ENCODE peak calls at places on chromosomes 2 and 18, in six cellular contexts. V, L, S, K, T and B are unnamed samples.

GRCh38 chr2:28404086-28404485 is 11.4 kb downstream of the FOSL2 start:
- DNase-seq in V (no peak), L (no peak), S (no peak), K (no peak), T (no peak), B (no peak)

GRCh38 chr2:28590496-28591301 is 94.8 kb downstream of the PLB1 start:
- DNase-seq in V (peak; percentile 74), L (no peak), S (no peak), K (no peak), T (no peak), B (no peak)

GRCh38 chr18:55111271-55111670 is 152.0 kb upstream of the CCDC68 start:
- DNase-seq in V (no peak), L (no peak), S (no peak), K (no peak), T (no peak), B (peak; percentile 55)

GRCh38 chr18:830315-830901 is 18.4 kb upstream of the YES1 start:
- DNase-seq in V (peak; percentile 39), L (peak; percentile 51), S (no peak), K (peak; percentile 83), T (peak; percentile 88), B (peak; percentile 81)

GRCh38 chr2:65076345-65076710 is 20.1 kb downstream of the CEP68 start:
- DNase-seq in V (peak; percentile 63), L (no peak), S (no peak), K (peak; percentile 64), T (peak; percentile 63), B (peak; percentile 77)

GRCh38 chr2:174021056-174021656 is 56.0 kb upstream of the SP3 start:
- DNase-seq in V (no peak), L (no peak), S (no peak), K (no peak), T (no peak), B (no peak)

GRCh38 chr2:71620851-71621251 is 167.5 kb downstream of the DYSF start:
- DNase-seq in V (no peak), L (no peak), S (no peak), K (no peak), T (no peak), B (no peak)

GRCh38 chr2:75466708-75467311 is 93.9 kb downstream of the EVA1A start:
- DNase-seq in V (peak; percentile 46), L (no peak), S (peak; percentile 23), K (peak; percentile 32), T (peak; percentile 29), B (peak; percentile 28)

GRCh38 chr2:180893752-180894151 is 86.7 kb upstream of the UBE2E3 start:
- DNase-seq in V (no peak), L (no peak), S (no peak), K (no peak), T (no peak), B (no peak)

GRCh38 chr2:43051316-43051715 is 175.1 kb downstream of the ZFP36L2 start:
- DNase-seq in V (peak; percentile 95), L (no peak), S (peak; percentile 26), K (peak; percentile 68), T (peak; percentile 73), B (peak; percentile 45)

GRCh38 chr2:3453196-3453845 is 66.0 kb downstream of the ADI1 start:
- DNase-seq in V (no peak), L (peak; percentile 46), S (no peak), K (no peak), T (no peak), B (no peak)

GRCh38 chr2:108920686-108921085 is 68.3 kb downstream of the EDAR start:
- DNase-seq in V (no peak), L (no peak), S (no peak), K (no peak), T (no peak), B (no peak)

GRCh38 chr2:140786585-140786984 is 1344.2 kb downstream of the LRP1B start:
- DNase-seq in V (no peak), L (no peak), S (no peak), K (no peak), T (no peak), B (no peak)

GRCh38 chr2:12452211-12452610 is 264.5 kb upstream of the TRIB2 start:
- DNase-seq in V (no peak), L (no peak), S (no peak), K (peak; percentile 61), T (peak; percentile 61), B (peak; percentile 65)

GRCh38 chr2:36824281-36824680 is 127.8 kb downstream of the VIT start:
- DNase-seq in V (no peak), L (no peak), S (no peak), K (no peak), T (no peak), B (no peak)

GRCh38 chr2:111030271-111030891 is 90.3 kb upstream of the BCL2L11 start:
- DNase-seq in V (no peak), L (no peak), S (no peak), K (no peak), T (no peak), B (peak; percentile 8)

GRCh38 chr2:10119027-10119325 is 3.6 kb upstream of the RRM2 start:
- DNase-seq in V (no peak), L (no peak), S (no peak), K (no peak), T (no peak), B (no peak)

GRCh38 chr2:10120158-10120937 is 2.2 kb upstream of the RRM2 start:
- DNase-seq in V (peak; percentile 88), L (peak; percentile 94), S (peak; percentile 90), K (peak; percentile 94), T (peak; percentile 91), B (peak; percentile 90)

GRCh38 chr2:10122500-10123280 is at the start of gene RRM2:
- DNase-seq in V (peak; percentile 79), L (peak; percentile 92), S (peak; percentile 91), K (peak; percentile 92), T (peak; percentile 90), B (peak; percentile 91)

GRCh38 chr2:10120938-10121574 is 1.5 kb upstream of the RRM2 start:
- DNase-seq in V (no peak), L (no peak), S (no peak), K (peak; percentile 39), T (no peak), B (peak; percentile 44)

DNA sequence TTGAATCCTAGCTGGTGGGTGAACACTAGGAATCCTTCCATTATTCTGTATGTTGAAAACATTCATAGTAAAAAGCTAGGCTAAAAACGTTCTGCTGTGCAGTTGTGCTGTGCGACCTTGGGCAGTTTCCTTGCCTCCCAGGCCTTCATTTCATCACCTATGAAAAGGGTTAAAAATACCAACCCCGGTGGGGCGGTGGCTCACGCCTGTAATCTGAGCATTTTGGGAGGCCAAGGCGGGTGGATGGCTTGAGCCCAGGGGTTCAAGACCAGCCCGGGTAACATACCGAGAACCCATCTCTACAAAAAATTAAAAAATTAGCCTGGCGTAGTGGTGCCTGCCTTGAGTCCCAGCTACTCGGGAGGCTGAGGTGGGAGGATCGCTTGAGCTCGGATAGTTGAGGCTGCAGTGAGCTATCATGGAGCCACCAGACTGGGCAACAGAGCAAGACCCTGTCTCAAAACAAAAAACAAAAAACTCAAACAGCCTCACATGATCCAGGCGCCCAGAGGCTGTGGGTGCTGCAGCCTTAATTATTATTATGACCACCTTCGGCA is 2.9 kb upstream of the RRM2 start:
- DNase-seq in V (no peak), L (no peak), S (no peak), K (no peak), T (no peak), B (no peak)
- H3K4me3 ChIP-seq in V (peak overlapping the region; percentile 50), L (peak overlapping the region; percentile 61), S (peak overlapping the region; percentile 96), K (no peak overlapping the region), T (peak overlapping the region; percentile 59), B (peak overlapping the region; percentile 68)

GRCh38 chr2:171146071-171146470 is 14.6 kb downstream of the TLK1 start:
- DNase-seq in V (no peak), L (no peak), S (no peak), K (no peak), T (no peak), B (no peak)

GRCh38 chr2:171143670-171144062 is 17.0 kb downstream of the TLK1 start:
- DNase-seq in V (no peak), L (no peak), S (no peak), K (no peak), T (no peak), B (no peak)

GRCh38 chr2:171142398-171142797 is 18.3 kb downstream of the TLK1 start:
- DNase-seq in V (no peak), L (no peak), S (no peak), K (no peak), T (no peak), B (no peak)

GRCh38 chr2:171139860-171140259 is 20.8 kb downstream of the TLK1 start:
- DNase-seq in V (no peak), L (no peak), S (no peak), K (no peak), T (no peak), B (no peak)

DNA sequence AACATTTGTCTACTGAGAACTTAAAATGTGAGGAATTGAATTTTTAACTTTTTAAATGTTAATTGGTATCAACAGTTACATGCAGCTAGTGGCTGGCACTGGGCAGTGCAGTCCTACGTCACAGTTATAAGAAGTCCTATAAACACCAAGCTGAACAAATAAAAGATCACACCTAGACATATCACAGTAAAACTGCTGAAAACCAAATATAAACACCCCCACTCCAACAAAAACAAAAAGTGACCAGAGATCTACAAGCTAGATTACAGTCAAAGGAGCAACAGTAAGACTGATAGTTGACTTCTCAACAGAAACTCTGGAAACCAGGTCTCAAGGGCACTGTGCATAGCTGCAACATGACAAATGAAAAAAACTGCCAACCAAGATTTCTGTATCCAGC is 19.4 kb downstream of the TLK1 start:
- DNase-seq in V (no peak), L (no peak), S (no peak), K (no peak), T (peak; percentile 10), B (no peak)
- TF ChIP-seq CTCF in V (no peak), L (no peak), S (peak; percentile 15), K (no peak), T (no peak), B (no peak)

GRCh38 chr2:230230801-230231200 is 5.3 kb downstream of the SP140 start:
- DNase-seq in V (no peak), L (no peak), S (no peak), K (no peak), T (no peak), B (peak; percentile 11)

GRCh38 chr2:230226090-230226551 is 585 bp downstream of the SP140 start:
- DNase-seq in V (no peak), L (no peak), S (no peak), K (no peak), T (no peak), B (no peak)

GRCh38 chr2:230231251-230231650 is 5.7 kb downstream of the SP140 start:
- DNase-seq in V (no peak), L (no peak), S (no peak), K (no peak), T (no peak), B (peak; percentile 24)

GRCh38 chr2:230227216-230227615 is 1.7 kb downstream of the SP140 start:
- DNase-seq in V (no peak), L (no peak), S (no peak), K (no peak), T (no peak), B (no peak)

GRCh38 chr2:230230087-230230486 is 4.6 kb downstream of the SP140 start:
- DNase-seq in V (peak; percentile 71), L (no peak), S (no peak), K (peak; percentile 64), T (peak; percentile 43), B (peak; percentile 85)
- H3K4me3 ChIP-seq in V (no peak overlapping the region), L (no peak overlapping the region), S (no peak overlapping the region), K (no peak overlapping the region), T (no peak overlapping the region), B (no peak overlapping the region)

DNA sequence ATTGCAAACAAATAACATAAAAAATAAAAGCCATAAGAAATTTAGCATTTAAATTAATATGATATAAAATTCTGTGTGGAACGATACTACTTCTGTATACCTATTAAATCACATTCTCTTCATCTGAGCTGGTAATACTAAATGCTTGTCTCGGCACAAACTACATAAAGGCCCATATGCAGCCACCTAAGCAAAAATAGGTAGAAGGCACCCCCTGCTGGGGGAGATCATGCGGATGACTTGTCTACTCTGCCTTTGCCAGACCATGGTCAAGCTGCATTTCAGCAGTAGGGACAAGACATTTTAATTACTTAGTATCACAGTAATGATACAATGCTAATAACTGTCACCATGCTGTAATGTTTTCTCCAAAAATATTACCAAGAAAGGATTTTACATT is 108.0 kb downstream of the CDH19 start:
- DNase-seq in V (peak; percentile 65), L (peak; percentile 40), S (no peak), K (peak; percentile 23), T (peak; percentile 20), B (peak; percentile 48)
- TF ChIP-seq CTCF in V (peak; percentile 75), L (peak; percentile 58), S (no peak), K (peak; percentile 27), T (peak; percentile 32), B (peak; percentile 39)